ENCODE peak calls at places on chromosome 18, in five cellular contexts. Z is small intestine; X is naive thymus-derived CD4-positive, alpha-beta T cell; I is GM23248; T is fibroblast of lung. V is an unnamed sample.

GRCh38 chr18:32343634-32344033 is 127.0 kb downstream of the GAREM1 start:
- DNase-seq in X (no peak), Z (no peak), I (no peak), T (no peak), V (no peak)

GRCh38 chr18:47847635-47848034 is 82.8 kb downstream of the SMAD2 start:
- DNase-seq in X (no peak), T (no peak), Z (no peak), I (no peak), V (no peak)

GRCh38 chr18:10062292-10062940 is 148.6 kb downstream of the VAPA start:
- DNase-seq in T (peak; percentile 65), Z (no peak), I (no peak), X (no peak), V (no peak)

GRCh38 chr18:45521151-45521550 is 94.1 kb upstream of the SLC14A2 start:
- DNase-seq in X (no peak), Z (no peak), I (peak; percentile 90), T (peak; percentile 95), V (no peak)

GRCh38 chr18:13400636-13401315 is 182.2 kb downstream of the LDLRAD4 start:
- DNase-seq in Z (no peak), I (no peak), X (no peak), T (no peak), V (no peak)

GRCh38 chr18:24741961-24742738 is 281.7 kb downstream of the HRH4 start:
- DNase-seq in I (peak; percentile 79), T (peak; percentile 2), X (no peak), Z (no peak), V (no peak)

GRCh38 chr18:905307-905947 is 756 bp downstream of the ADCYAP1 start:
- DNase-seq in Z (no peak), X (no peak), I (no peak), T (no peak), V (no peak)

GRCh38 chr18:12458761-12459160 is 51.0 kb downstream of the PRELID3A start:
- DNase-seq in T (no peak), I (no peak), Z (no peak), X (no peak), V (no peak)

GRCh38 chr18:48872234-48873145 is 78.3 kb downstream of the SMAD7 start:
- DNase-seq in T (peak; percentile 72), I (peak; percentile 77), Z (no peak), X (no peak), V (no peak)

GRCh38 chr18:3114456-3114855 is 101.5 kb upstream of the LPIN2 start:
- DNase-seq in T (no peak), Z (no peak), X (no peak), I (peak; percentile 3), V (no peak)

GRCh38 chr18:57469884-57470283 is 34.7 kb downstream of the ONECUT2 start:
- DNase-seq in I (no peak), T (no peak), X (no peak), Z (peak; percentile 93), V (no peak)

GRCh38 chr18:58466636-58467205 is 162.2 kb downstream of the ALPK2 start:
- DNase-seq in T (no peak), I (no peak), Z (peak; percentile 87), X (no peak), V (no peak)

GRCh38 chr18:50183556-50183955 is 11.4 kb downstream of the MYO5B start:
- DNase-seq in X (no peak), I (peak; percentile 8), Z (no peak), T (peak; percentile 83), V (no peak)

GRCh38 chr18:12946549-12947354 is 1.1 kb upstream of the SEH1L start:
- DNase-seq in X (no peak), Z (no peak), T (peak; percentile 89), I (peak; percentile 86), V (no peak)

GRCh38 chr18:45652703-45653490 is 37.6 kb downstream of the SLC14A2 start:
- DNase-seq in X (no peak), Z (no peak), T (peak; percentile 62), I (peak; percentile 40), V (no peak)

GRCh38 chr18:7789853-7790552 is 222.9 kb downstream of the PTPRM start:
- DNase-seq in I (peak; percentile 65), T (peak; percentile 31), X (no peak), Z (peak; percentile 40), V (no peak)

GRCh38 chr18:10006261-10006903 is 92.6 kb downstream of the VAPA start:
- DNase-seq in X (no peak), T (peak; percentile 31), I (peak; percentile 47), Z (no peak), V (no peak)

GRCh38 chr18:54794819-54795218 is 33.5 kb upstream of the RAB27B start:
- DNase-seq in T (no peak), I (no peak), Z (no peak), X (no peak), V (no peak)

GRCh38 chr18:39751161-39751560 is 2185.6 kb upstream of the CELF4 start:
- DNase-seq in Z (no peak), I (peak; percentile 38), X (no peak), T (peak; percentile 48), V (no peak)

GRCh38 chr18:12744103-12744502 is 41.3 kb downstream of the PSMG2 start:
- DNase-seq in X (no peak), Z (peak; percentile 38), T (peak; percentile 65), I (peak; percentile 88), V (no peak)

GRCh38 chr18:44602380-44602779 is 78.3 kb upstream of the SETBP1 start:
- DNase-seq in I (peak; percentile 55), T (peak; percentile 91), Z (no peak), X (no peak), V (no peak)

GRCh38 chr18:25921677-25922421 is 168.6 kb downstream of the SS18 start:
- DNase-seq in T (peak; percentile 0), Z (peak; percentile 42), I (peak; percentile 30), X (no peak), V (no peak)

GRCh38 chr18:9417081-9417841 is 58.1 kb upstream of the RALBP1 start:
- DNase-seq in T (peak; percentile 89), X (no peak), I (peak; percentile 63), Z (no peak), V (no peak)

GRCh38 chr18:73749304-73749703 is 398.3 kb downstream of the FBXO15 start:
- DNase-seq in Z (no peak), T (no peak), X (no peak), I (no peak), V (no peak)

GRCh38 chr18:51077217-51077616 is 47.2 kb downstream of the SMAD4 start:
- DNase-seq in T (peak; percentile 81), I (peak; percentile 80), X (no peak), Z (no peak), V (no peak)

GRCh38 chr18:48866028-48866733 is 84.6 kb downstream of the SMAD7 start:
- DNase-seq in X (no peak), T (peak; percentile 80), I (peak; percentile 71), Z (peak; percentile 38), V (no peak)

GRCh38 chr18:36890598-36890997 is 61.7 kb downstream of the KIAA1328 start:
- DNase-seq in X (no peak), T (no peak), Z (no peak), I (no peak), V (no peak)
- H3K9me3 ChIP-seq in X (no peaks in the 10 kb centered on the region), T (no peaks in the 10 kb centered on the region), Z (no peaks in the 10 kb centered on the region), I (no peaks in the 10 kb centered on the region), V (no peaks in the 10 kb centered on the region)

DNA sequence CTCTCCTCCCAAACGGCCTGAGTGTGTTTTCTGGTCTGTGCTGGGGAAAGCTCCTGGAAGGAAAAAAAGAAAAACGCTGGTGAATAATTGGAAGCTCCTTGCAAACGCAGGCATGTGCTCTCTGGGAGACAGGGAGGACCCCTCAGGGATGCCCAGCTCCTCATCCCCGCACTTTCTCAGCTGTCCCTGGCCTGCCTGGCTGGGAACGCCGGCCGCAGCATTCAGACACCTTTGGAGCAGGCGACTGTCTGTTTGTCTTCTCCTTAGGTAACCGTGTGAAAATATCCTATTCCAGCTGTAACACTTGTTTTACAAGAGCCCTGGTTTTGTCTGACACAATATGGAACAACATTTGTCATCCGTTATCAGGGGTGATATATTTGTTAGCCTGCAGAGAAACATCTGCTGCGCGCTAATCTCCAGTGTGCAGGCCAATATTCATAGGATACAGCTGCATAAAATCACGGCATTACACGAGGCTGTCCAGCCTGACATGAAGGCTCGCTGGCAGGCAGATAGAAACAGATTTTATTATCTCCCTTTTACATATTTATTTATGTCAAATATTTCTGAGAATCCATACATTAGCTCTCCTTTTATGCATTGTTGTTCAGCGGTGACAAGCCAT is 675.3 kb upstream of the SALL3 start:
- DNase-seq in T (no peak), Z (no peak), I (no peak), X (no peak), V (no peak)
- H3K9me3 ChIP-seq in T (no peaks in the 10 kb centered on the region), Z (no peaks in the 10 kb centered on the region), I (no peaks in the 10 kb centered on the region), X (no peaks in the 10 kb centered on the region), V (no peaks in the 10 kb centered on the region)

GRCh38 chr18:14940738-14941137 is 192.8 kb downstream of the ANKRD30B start:
- DNase-seq in T (no peak), I (no peak), Z (no peak), X (no peak), V (no peak)
- H3K9me3 ChIP-seq in T (no peaks in the 10 kb centered on the region), I (no peaks in the 10 kb centered on the region), Z (no peaks in the 10 kb centered on the region), X (no peaks in the 10 kb centered on the region), V (no peaks in the 10 kb centered on the region)

DNA sequence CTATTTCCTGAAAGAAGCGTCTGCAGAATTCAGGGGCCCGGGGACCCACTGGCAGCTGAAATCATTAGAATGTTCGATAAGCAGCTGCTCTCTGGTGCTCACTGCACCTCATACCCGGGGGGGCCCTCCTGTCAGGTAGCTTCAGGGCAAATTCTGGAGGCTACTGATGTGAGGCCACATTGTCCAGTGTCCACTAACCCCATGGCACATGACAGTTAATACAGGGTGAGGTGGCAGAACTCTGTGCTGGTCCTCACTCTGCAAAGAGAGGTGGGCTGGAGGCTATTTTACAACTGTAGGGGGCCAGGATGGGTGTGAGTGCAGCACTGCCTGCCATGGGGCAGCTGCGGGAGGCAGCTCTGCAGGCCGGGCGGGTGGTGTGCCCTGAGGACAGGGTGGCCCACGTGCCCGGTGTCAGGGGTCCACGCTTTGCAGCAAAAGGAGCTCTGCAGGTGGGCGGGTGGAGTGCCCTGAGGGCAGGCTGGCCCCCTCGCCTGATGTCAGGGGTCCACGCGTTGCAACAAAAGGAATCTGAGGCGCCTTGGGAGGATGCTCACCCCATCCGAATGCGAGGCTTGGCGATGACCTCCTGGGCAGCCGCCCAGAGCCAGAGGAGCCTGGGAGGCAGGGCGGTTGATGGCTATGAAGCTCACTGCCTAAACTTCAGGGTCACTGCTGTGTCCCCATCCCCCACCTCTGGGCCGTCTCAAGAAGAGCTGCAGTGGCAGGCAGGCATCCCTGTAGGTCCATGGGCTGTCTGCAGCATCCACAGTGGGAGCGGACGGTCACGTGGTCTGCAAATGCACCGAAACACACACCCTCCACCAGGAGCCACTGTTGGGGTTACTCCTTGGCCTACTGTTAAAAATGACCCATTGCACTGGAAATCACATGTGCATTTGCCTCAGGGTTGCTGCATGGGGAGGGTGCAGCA is 207.0 kb upstream of the SALL3 start:
- DNase-seq in T (no peak), X (no peak), I (no peak), Z (no peak), V (no peak)
- H3K9me3 ChIP-seq in T (no peaks in the 10 kb centered on the region), X (no peaks in the 10 kb centered on the region), I (no peaks in the 10 kb centered on the region), Z (no peaks in the 10 kb centered on the region), V (no peaks in the 10 kb centered on the region)

GRCh38 chr18:22173928-22174301 is 4.5 kb downstream of the GATA6 start:
- DNase-seq in T (no peak), I (no peak), Z (peak; percentile 64), X (no peak), V (no peak)
- H3K9me3 ChIP-seq in T (no peaks in the 10 kb centered on the region), I (no peaks in the 10 kb centered on the region), Z (no peaks in the 10 kb centered on the region), X (no peaks in the 10 kb centered on the region), V (no peaks in the 10 kb centered on the region)

V was measured in T-helper 17 cell.